ENCODE peak calls at places on chromosomes 16 and 17, in seven cellular contexts. One of them, this sample, is unnamed.

GRCh38 chr16:86894925-86895324 is 316.6 kb downstream of the FOXL1 start:
- DNase-seq in T-helper 1 cell: no peak
- DNase-seq in thoracic aorta: no peak
- DNase-seq in activated CD8-positive, alpha-beta T cell treated with anti-CD3 and anti-CD28 coated beads, Interleukin-2, amount 10 ng/mL, durations not matched to agents 7 days and 5 days: no peak
- DNase-seq in anterior cingulate cortex: no peak
- DNase-seq in caudate nucleus: no peak
- DNase-seq in HT1080: no peak
- DNase-seq in this sample: no peak

GRCh38 chr16:9854665-9855064 is 327.6 kb downstream of the GRIN2A start:
- DNase-seq in T-helper 1 cell: no peak
- DNase-seq in thoracic aorta: no peak
- DNase-seq in activated CD8-positive, alpha-beta T cell treated with anti-CD3 and anti-CD28 coated beads, Interleukin-2, amount 10 ng/mL, durations not matched to agents 7 days and 5 days: no peak
- DNase-seq in anterior cingulate cortex: no peak
- DNase-seq in caudate nucleus: no peak
- DNase-seq in HT1080: peak
- DNase-seq in this sample: no peak

GRCh38 chr17:15915996-15916395 is 28.9 kb upstream of the ADORA2B start:
- DNase-seq in T-helper 1 cell: no peak
- DNase-seq in thoracic aorta: no peak
- DNase-seq in activated CD8-positive, alpha-beta T cell treated with anti-CD3 and anti-CD28 coated beads, Interleukin-2, amount 10 ng/mL, durations not matched to agents 7 days and 5 days: no peak
- DNase-seq in anterior cingulate cortex: no peak
- DNase-seq in caudate nucleus: no peak
- DNase-seq in HT1080: no peak
- DNase-seq in this sample: no peak

GRCh38 chr16:78821335-78821734 is 721.9 kb downstream of the WWOX start:
- DNase-seq in T-helper 1 cell: no peak
- DNase-seq in thoracic aorta: no peak
- DNase-seq in activated CD8-positive, alpha-beta T cell treated with anti-CD3 and anti-CD28 coated beads, Interleukin-2, amount 10 ng/mL, durations not matched to agents 7 days and 5 days: no peak
- DNase-seq in anterior cingulate cortex: no peak
- DNase-seq in caudate nucleus: no peak
- DNase-seq in HT1080: no peak
- DNase-seq in this sample: no peak

GRCh38 chr17:58993322-58993721 is 113.4 kb downstream of the TRIM37 start:
- DNase-seq in T-helper 1 cell: no peak
- DNase-seq in thoracic aorta: no peak
- DNase-seq in activated CD8-positive, alpha-beta T cell treated with anti-CD3 and anti-CD28 coated beads, Interleukin-2, amount 10 ng/mL, durations not matched to agents 7 days and 5 days: no peak
- DNase-seq in anterior cingulate cortex: no peak
- DNase-seq in caudate nucleus: no peak
- DNase-seq in HT1080: no peak
- DNase-seq in this sample: no peak

GRCh38 chr17:49746791-49747490 is 17.0 kb downstream of the FAM117A start:
- DNase-seq in T-helper 1 cell: peak
- DNase-seq in thoracic aorta: no peak
- DNase-seq in activated CD8-positive, alpha-beta T cell treated with anti-CD3 and anti-CD28 coated beads, Interleukin-2, amount 10 ng/mL, durations not matched to agents 7 days and 5 days: peak
- DNase-seq in anterior cingulate cortex: no peak
- DNase-seq in caudate nucleus: no peak
- DNase-seq in HT1080: no peak
- DNase-seq in this sample: no peak

GRCh38 chr17:52106638-52107261 is 51.8 kb downstream of the CA10 start:
- DNase-seq in T-helper 1 cell: no peak
- DNase-seq in thoracic aorta: no peak
- DNase-seq in activated CD8-positive, alpha-beta T cell treated with anti-CD3 and anti-CD28 coated beads, Interleukin-2, amount 10 ng/mL, durations not matched to agents 7 days and 5 days: peak
- DNase-seq in anterior cingulate cortex: no peak
- DNase-seq in caudate nucleus: no peak
- DNase-seq in HT1080: peak
- DNase-seq in this sample: peak

GRCh38 chr17:2613089-2613808 is 19.8 kb downstream of the PAFAH1B1 start:
- DNase-seq in T-helper 1 cell: no peak
- DNase-seq in thoracic aorta: no peak
- DNase-seq in activated CD8-positive, alpha-beta T cell treated with anti-CD3 and anti-CD28 coated beads, Interleukin-2, amount 10 ng/mL, durations not matched to agents 7 days and 5 days: no peak
- DNase-seq in anterior cingulate cortex: no peak
- DNase-seq in caudate nucleus: no peak
- DNase-seq in HT1080: no peak
- DNase-seq in this sample: no peak

GRCh38 chr16:86616906-86617305 is 38.6 kb downstream of the FOXL1 start:
- DNase-seq in T-helper 1 cell: no peak
- DNase-seq in thoracic aorta: no peak
- DNase-seq in activated CD8-positive, alpha-beta T cell treated with anti-CD3 and anti-CD28 coated beads, Interleukin-2, amount 10 ng/mL, durations not matched to agents 7 days and 5 days: no peak
- DNase-seq in anterior cingulate cortex: no peak
- DNase-seq in caudate nucleus: no peak
- DNase-seq in HT1080: no peak
- DNase-seq in this sample: no peak

This sample was measured in RWPE1.